ENCODE peak calls at places on chromosome 19, in five cellular contexts. B is stimulated activated CD8-positive, alpha-beta memory T cell treated with anti-CD3 and anti-CD28 coated beads, Interleukin-7, amount 100 ng/mL, for 1 hour; Y is NCI-H1417; M is transverse colon; D is astrocyte of the spinal cord. H is an unnamed sample.

GRCh38 chr19:11330103-11330502 is 9.4 kb downstream of the RAB3D start:
- DNase-seq in B (no peak), D (no peak), M (no peak), Y (no peak), H (no peak)

GRCh38 chr19:56740478-56740877 is 68.9 kb upstream of the ZNF835 start:
- DNase-seq in M (no peak), B (no peak), Y (no peak), D (no peak), H (no peak)

GRCh38 chr19:29571181-29571580 is 34.9 kb upstream of the POP4 start:
- DNase-seq in Y (no peak), D (no peak), M (no peak), B (no peak), H (no peak)

GRCh38 chr19:3614858-3615505 is 8.3 kb upstream of the TBXA2R start:
- DNase-seq in B (no peak), D (no peak), Y (no peak), M (no peak), H (no peak)

GRCh38 chr19:31154021-31154420 is 195.2 kb downstream of the TSHZ3 start:
- DNase-seq in Y (no peak), D (peak), M (no peak), B (no peak), H (peak)

GRCh38 chr19:23758187-23759074 is at the start of gene ZNF681:
- DNase-seq in M (peak), B (peak), Y (peak), D (peak), H (peak)

GRCh38 chr19:34295103-34295502 is 40.7 kb downstream of the GARRE1 start:
- DNase-seq in M (no peak), B (no peak), Y (no peak), D (no peak), H (no peak)

GRCh38 chr19:5908773-5909442 is 4.2 kb downstream of the VMAC start:
- DNase-seq in D (no peak), B (no peak), Y (no peak), M (no peak), H (no peak)

GRCh38 chr19:54439174-54439851 is 9.7 kb upstream of the LENG8 start:
- DNase-seq in B (no peak), D (peak), Y (no peak), M (no peak), H (no peak)

GRCh38 chr19:52415711-52416110 is 13.2 kb upstream of the ZNF534 start:
- DNase-seq in D (no peak), B (no peak), Y (no peak), M (no peak), H (no peak)